ENCODE peak calls at places on chromosome 11, in eight cellular contexts. One of them, this sample, is unnamed.

GRCh38 chr11:6390718-6391547 is 659 bp downstream of the SMPD1 start:
- DNase-seq in sigmoid colon: no peak
- DNase-seq in transverse colon: no peak
- DNase-seq in HFF-Myc: no peak
- DNase-seq in neural crest cell: no peak
- DNase-seq in body of pancreas: no peak
- DNase-seq in endothelial cell: no peak
- DNase-seq in AG09309: no peak
- DNase-seq in this sample: no peak

GRCh38 chr11:46335858-46336600 is 11.2 kb upstream of the DGKZ start:
- DNase-seq in sigmoid colon: no peak
- DNase-seq in transverse colon: no peak
- DNase-seq in HFF-Myc: no peak
- DNase-seq in neural crest cell: no peak
- DNase-seq in body of pancreas: no peak
- DNase-seq in endothelial cell: no peak
- DNase-seq in AG09309: no peak
- DNase-seq in this sample: no peak

GRCh38 chr11:58811499-58811898 is 33.0 kb downstream of the GLYATL2 start:
- DNase-seq in sigmoid colon: no peak
- DNase-seq in transverse colon: no peak
- DNase-seq in HFF-Myc: no peak
- DNase-seq in neural crest cell: no peak
- DNase-seq in body of pancreas: no peak
- DNase-seq in endothelial cell: no peak
- DNase-seq in AG09309: no peak
- DNase-seq in this sample: no peak

GRCh38 chr11:103294516-103294915 is 185.3 kb downstream of the DYNC2H1 start:
- DNase-seq in sigmoid colon: no peak
- DNase-seq in transverse colon: no peak
- DNase-seq in HFF-Myc: no peak
- DNase-seq in neural crest cell: no peak
- DNase-seq in body of pancreas: no peak
- DNase-seq in endothelial cell: no peak
- DNase-seq in AG09309: no peak
- DNase-seq in this sample: no peak

GRCh38 chr11:83070044-83070877 is 1.4 kb downstream of the RAB30 start:
- DNase-seq in sigmoid colon: no peak
- DNase-seq in transverse colon: no peak
- DNase-seq in HFF-Myc: no peak
- DNase-seq in neural crest cell: no peak
- DNase-seq in body of pancreas: no peak
- DNase-seq in endothelial cell: no peak
- DNase-seq in AG09309: peak
- DNase-seq in this sample: no peak

GRCh38 chr11:128095459-128096096 is 491.8 kb downstream of the ETS1 start:
- DNase-seq in sigmoid colon: no peak
- DNase-seq in transverse colon: no peak
- DNase-seq in HFF-Myc: peak
- DNase-seq in neural crest cell: no peak
- DNase-seq in body of pancreas: no peak
- DNase-seq in endothelial cell: no peak
- DNase-seq in AG09309: peak
- DNase-seq in this sample: no peak

GRCh38 chr11:35383953-35384352 is 35.4 kb downstream of the SLC1A2 start:
- DNase-seq in sigmoid colon: no peak
- DNase-seq in transverse colon: no peak
- DNase-seq in HFF-Myc: no peak
- DNase-seq in neural crest cell: no peak
- DNase-seq in body of pancreas: no peak
- DNase-seq in endothelial cell: no peak
- DNase-seq in AG09309: no peak
- DNase-seq in this sample: no peak

GRCh38 chr11:112882494-112883381 is 78.5 kb upstream of the NCAM1 start:
- DNase-seq in sigmoid colon: no peak
- DNase-seq in transverse colon: no peak
- DNase-seq in HFF-Myc: no peak
- DNase-seq in neural crest cell: no peak
- DNase-seq in body of pancreas: no peak
- DNase-seq in endothelial cell: no peak
- DNase-seq in AG09309: no peak
- DNase-seq in this sample: no peak

GRCh38 chr11:2198621-2199365 is 27.2 kb upstream of the TH start:
- DNase-seq in sigmoid colon: no peak
- DNase-seq in transverse colon: no peak
- DNase-seq in HFF-Myc: no peak
- DNase-seq in neural crest cell: no peak
- DNase-seq in body of pancreas: no peak
- DNase-seq in endothelial cell: no peak
- DNase-seq in AG09309: no peak
- DNase-seq in this sample: no peak

GRCh38 chr11:117300773-117301172 is 9.6 kb downstream of the BACE1-AS start:
- DNase-seq in sigmoid colon: no peak
- DNase-seq in transverse colon: no peak
- DNase-seq in HFF-Myc: no peak
- DNase-seq in neural crest cell: no peak
- DNase-seq in body of pancreas: no peak
- DNase-seq in endothelial cell: no peak
- DNase-seq in AG09309: no peak
- DNase-seq in this sample: no peak

GRCh38 chr11:15127341-15127740 is 12.6 kb downstream of the INSC start:
- DNase-seq in sigmoid colon: no peak
- DNase-seq in transverse colon: no peak
- DNase-seq in HFF-Myc: no peak
- DNase-seq in neural crest cell: no peak
- DNase-seq in body of pancreas: no peak
- DNase-seq in endothelial cell: no peak
- DNase-seq in AG09309: peak
- DNase-seq in this sample: no peak

GRCh38 chr11:88188251-88189030 is 13.2 kb upstream of the RAB38 start:
- DNase-seq in sigmoid colon: no peak
- DNase-seq in transverse colon: no peak
- DNase-seq in HFF-Myc: no peak
- DNase-seq in neural crest cell: no peak
- DNase-seq in body of pancreas: no peak
- DNase-seq in endothelial cell: no peak
- DNase-seq in AG09309: no peak
- DNase-seq in this sample: no peak

GRCh38 chr11:5204787-5205186 is 4.3 kb upstream of the OR51V1 start:
- DNase-seq in sigmoid colon: no peak
- DNase-seq in transverse colon: no peak
- DNase-seq in HFF-Myc: peak
- DNase-seq in neural crest cell: no peak
- DNase-seq in body of pancreas: no peak
- DNase-seq in endothelial cell: peak
- DNase-seq in AG09309: peak
- DNase-seq in this sample: no peak

GRCh38 chr11:122763108-122763507 is 75.2 kb upstream of the CRTAM start:
- DNase-seq in sigmoid colon: no peak
- DNase-seq in transverse colon: no peak
- DNase-seq in HFF-Myc: no peak
- DNase-seq in neural crest cell: no peak
- DNase-seq in body of pancreas: no peak
- DNase-seq in endothelial cell: no peak
- DNase-seq in AG09309: no peak
- DNase-seq in this sample: no peak

GRCh38 chr11:3890806-3891205 is 35.3 kb downstream of the STIM1 start:
- DNase-seq in sigmoid colon: no peak
- DNase-seq in transverse colon: no peak
- DNase-seq in HFF-Myc: no peak
- DNase-seq in neural crest cell: no peak
- DNase-seq in body of pancreas: no peak
- DNase-seq in endothelial cell: no peak
- DNase-seq in AG09309: no peak
- DNase-seq in this sample: no peak
- TF ChIP-seq CTCF in sigmoid colon: no peak
- TF ChIP-seq CTCF in transverse colon: no peak
- TF ChIP-seq CTCF in HFF-Myc: no peak
- TF ChIP-seq CTCF in neural crest cell: no peak
- TF ChIP-seq CTCF in body of pancreas: no peak
- TF ChIP-seq CTCF in endothelial cell: no peak
- TF ChIP-seq CTCF in AG09309: no peak
- TF ChIP-seq CTCF in this sample: no peak

GRCh38 chr11:95937358-95937757 is 13.5 kb upstream of the MTMR2 start:
- DNase-seq in sigmoid colon: no peak
- DNase-seq in transverse colon: no peak
- DNase-seq in HFF-Myc: no peak
- DNase-seq in neural crest cell: no peak
- DNase-seq in body of pancreas: no peak
- DNase-seq in endothelial cell: no peak
- DNase-seq in AG09309: no peak
- DNase-seq in this sample: no peak

GRCh38 chr11:95944623-95945022 is 20.7 kb upstream of the MTMR2 start:
- DNase-seq in sigmoid colon: no peak
- DNase-seq in transverse colon: no peak
- DNase-seq in HFF-Myc: no peak
- DNase-seq in neural crest cell: no peak
- DNase-seq in body of pancreas: no peak
- DNase-seq in endothelial cell: no peak
- DNase-seq in AG09309: no peak
- DNase-seq in this sample: no peak

GRCh38 chr11:95933594-95933993 is 9.7 kb upstream of the MTMR2 start:
- DNase-seq in sigmoid colon: no peak
- DNase-seq in transverse colon: no peak
- DNase-seq in HFF-Myc: no peak
- DNase-seq in neural crest cell: no peak
- DNase-seq in body of pancreas: no peak
- DNase-seq in endothelial cell: no peak
- DNase-seq in AG09309: no peak
- DNase-seq in this sample: no peak

DNA sequence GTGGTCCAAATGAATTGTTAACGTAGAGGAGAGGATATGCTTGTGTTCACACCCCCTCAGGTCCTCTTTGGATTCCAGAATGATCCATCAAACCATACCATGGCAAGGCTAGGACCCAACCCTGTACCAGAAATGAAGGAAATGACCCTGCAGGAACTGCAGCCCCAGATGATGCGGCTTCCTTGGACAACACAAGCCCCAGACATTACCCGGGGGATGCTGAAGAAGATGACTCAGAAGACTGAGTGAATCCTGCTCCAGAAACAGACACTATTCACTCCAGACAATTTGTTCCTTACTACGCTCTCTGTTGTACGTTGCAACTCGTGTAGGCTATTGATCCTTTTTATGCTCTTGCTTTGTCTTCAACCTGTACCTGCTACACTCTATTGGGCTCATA is 15.2 kb upstream of the MTMR2 start:
- DNase-seq in sigmoid colon: no peak
- DNase-seq in transverse colon: no peak
- DNase-seq in HFF-Myc: no peak
- DNase-seq in neural crest cell: no peak
- DNase-seq in body of pancreas: no peak
- DNase-seq in endothelial cell: no peak
- DNase-seq in AG09309: no peak
- DNase-seq in this sample: no peak
- TF ChIP-seq CTCF in sigmoid colon: no peak
- TF ChIP-seq CTCF in transverse colon: no peak
- TF ChIP-seq CTCF in HFF-Myc: no peak
- TF ChIP-seq CTCF in neural crest cell: no peak
- TF ChIP-seq CTCF in body of pancreas: no peak
- TF ChIP-seq CTCF in endothelial cell: no peak
- TF ChIP-seq CTCF in AG09309: no peak
- TF ChIP-seq CTCF in this sample: no peak

GRCh38 chr11:68342459-68343158 is 30.2 kb downstream of the LRP5 start:
- DNase-seq in sigmoid colon: no peak
- DNase-seq in transverse colon: no peak
- DNase-seq in HFF-Myc: no peak
- DNase-seq in neural crest cell: no peak
- DNase-seq in body of pancreas: peak
- DNase-seq in endothelial cell: no peak
- DNase-seq in AG09309: no peak
- DNase-seq in this sample: peak

GRCh38 chr11:68340003-68340767 is 27.8 kb downstream of the LRP5 start:
- DNase-seq in sigmoid colon: no peak
- DNase-seq in transverse colon: no peak
- DNase-seq in HFF-Myc: no peak
- DNase-seq in neural crest cell: no peak
- DNase-seq in body of pancreas: no peak
- DNase-seq in endothelial cell: no peak
- DNase-seq in AG09309: no peak
- DNase-seq in this sample: no peak

GRCh38 chr11:68343761-68344256 is 31.4 kb downstream of the LRP5 start:
- DNase-seq in sigmoid colon: no peak
- DNase-seq in transverse colon: peak
- DNase-seq in HFF-Myc: no peak
- DNase-seq in neural crest cell: no peak
- DNase-seq in body of pancreas: peak
- DNase-seq in endothelial cell: no peak
- DNase-seq in AG09309: no peak
- DNase-seq in this sample: peak

GRCh38 chr11:68340784-68341556 is 28.6 kb downstream of the LRP5 start:
- DNase-seq in sigmoid colon: no peak
- DNase-seq in transverse colon: no peak
- DNase-seq in HFF-Myc: no peak
- DNase-seq in neural crest cell: no peak
- DNase-seq in body of pancreas: no peak
- DNase-seq in endothelial cell: no peak
- DNase-seq in AG09309: no peak
- DNase-seq in this sample: no peak

DNA sequence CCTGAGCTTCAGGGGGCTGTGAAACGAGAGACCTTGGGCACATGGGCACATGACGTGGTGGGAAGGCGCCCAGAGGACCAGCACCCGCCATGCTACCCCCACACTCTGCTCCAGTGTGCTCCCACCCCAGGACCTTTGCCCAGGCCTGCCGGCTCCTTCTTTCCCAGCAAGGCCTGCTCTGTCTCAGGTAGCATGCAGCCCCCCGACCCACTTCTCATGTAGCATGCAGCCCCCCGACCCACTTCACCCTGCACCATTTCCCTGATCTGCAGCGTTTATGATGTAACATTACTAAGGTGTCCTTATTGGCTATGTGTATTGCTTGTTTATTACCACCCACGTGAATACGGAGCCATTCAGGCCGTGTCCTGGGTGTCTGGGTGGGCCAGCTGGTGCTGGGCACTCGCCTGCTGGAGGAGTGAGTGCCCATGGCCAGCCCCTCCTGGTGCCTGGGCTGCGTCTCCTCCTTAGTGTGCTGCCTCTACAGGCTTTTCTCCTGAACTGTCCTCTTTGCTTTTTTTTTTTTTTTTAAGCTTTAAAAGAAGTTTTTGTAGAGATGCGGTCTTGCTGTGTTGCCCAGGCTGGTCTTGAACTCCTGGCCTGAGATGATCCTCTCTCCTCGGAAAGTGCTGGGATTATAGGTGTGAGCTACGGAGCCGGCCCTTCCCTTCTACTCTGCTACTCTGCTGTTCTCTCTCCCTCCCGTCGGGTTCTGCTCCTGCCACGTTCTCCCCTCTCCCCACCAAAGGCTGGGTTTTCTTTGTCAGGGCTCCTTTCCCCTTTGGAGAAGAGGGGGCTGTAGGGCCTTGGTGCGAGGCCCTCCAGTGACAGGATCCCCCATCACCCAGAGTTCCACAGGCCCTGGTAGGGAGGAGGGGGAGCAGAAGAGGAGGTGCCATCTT is 29.4 kb downstream of the LRP5 start:
- DNase-seq in sigmoid colon: no peak
- DNase-seq in transverse colon: no peak
- DNase-seq in HFF-Myc: no peak
- DNase-seq in neural crest cell: no peak
- DNase-seq in body of pancreas: no peak
- DNase-seq in endothelial cell: no peak
- DNase-seq in AG09309: no peak
- DNase-seq in this sample: no peak
- TF ChIP-seq CTCF in sigmoid colon: no peak
- TF ChIP-seq CTCF in transverse colon: no peak
- TF ChIP-seq CTCF in HFF-Myc: no peak
- TF ChIP-seq CTCF in neural crest cell: peak
- TF ChIP-seq CTCF in body of pancreas: no peak
- TF ChIP-seq CTCF in endothelial cell: no peak
- TF ChIP-seq CTCF in AG09309: no peak
- TF ChIP-seq CTCF in this sample: no peak

GRCh38 chr11:91041626-91042025 is 818.8 kb upstream of the CHORDC1 start:
- DNase-seq in sigmoid colon: no peak
- DNase-seq in transverse colon: no peak
- DNase-seq in HFF-Myc: no peak
- DNase-seq in neural crest cell: no peak
- DNase-seq in body of pancreas: no peak
- DNase-seq in endothelial cell: no peak
- DNase-seq in AG09309: no peak
- DNase-seq in this sample: no peak
- TF ChIP-seq CTCF in sigmoid colon: no peak
- TF ChIP-seq CTCF in transverse colon: no peak
- TF ChIP-seq CTCF in HFF-Myc: no peak
- TF ChIP-seq CTCF in neural crest cell: no peak
- TF ChIP-seq CTCF in body of pancreas: no peak
- TF ChIP-seq CTCF in endothelial cell: no peak
- TF ChIP-seq CTCF in AG09309: no peak
- TF ChIP-seq CTCF in this sample: no peak

This sample was measured in left lung.